ENCODE peak calls at places on chromosomes 3 and 15, in ten cellular contexts. One of them, this sample, is unnamed.

GRCh38 chr3:187987919-187988318 is 166.0 kb upstream of the LPP start:
- DNase-seq in effector CD4-positive, alpha-beta T cell: peak
- DNase-seq in NCI-H1105: no peak
- DNase-seq in neural progenitor cell: no peak
- DNase-seq in iPS-NIHi11: no peak
- DNase-seq in stimulated activated CD4-positive, alpha-beta T cell treated with anti-CD3 and anti-CD28 coated beads, Interleukin-1b, Interleukin-23, amount 100 ng/mL, for 4 hours: peak
- DNase-seq in cerebellum: no peak
- DNase-seq in T-cell: peak
- DNase-seq in SW 1271: no peak
- DNase-seq in iris pigment epithelial cell: no peak
- DNase-seq in this sample: no peak

GRCh38 chr3:99929409-99930139 is 111.9 kb downstream of the CMSS1 start:
- DNase-seq in cerebellum: peak
- DNase-seq in neural progenitor cell: no peak
- DNase-seq in effector CD4-positive, alpha-beta T cell: no peak
- DNase-seq in NCI-H1105: no peak
- DNase-seq in T-cell: no peak
- DNase-seq in stimulated activated CD4-positive, alpha-beta T cell treated with anti-CD3 and anti-CD28 coated beads, Interleukin-1b, Interleukin-23, amount 100 ng/mL, for 4 hours: no peak
- DNase-seq in iPS-NIHi11: no peak
- DNase-seq in SW 1271: no peak
- DNase-seq in iris pigment epithelial cell: peak
- DNase-seq in this sample: no peak

GRCh38 chr3:83946554-83946953 is 1012.2 kb upstream of the CADM2 start:
- DNase-seq in cerebellum: no peak
- DNase-seq in NCI-H1105: no peak
- DNase-seq in effector CD4-positive, alpha-beta T cell: no peak
- DNase-seq in stimulated activated CD4-positive, alpha-beta T cell treated with anti-CD3 and anti-CD28 coated beads, Interleukin-1b, Interleukin-23, amount 100 ng/mL, for 4 hours: no peak
- DNase-seq in iPS-NIHi11: no peak
- DNase-seq in iris pigment epithelial cell: peak
- DNase-seq in SW 1271: peak
- DNase-seq in T-cell: no peak
- DNase-seq in neural progenitor cell: peak
- DNase-seq in this sample: no peak

GRCh38 chr3:72082121-72082715 is 297.3 kb upstream of the PROK2 start:
- DNase-seq in stimulated activated CD4-positive, alpha-beta T cell treated with anti-CD3 and anti-CD28 coated beads, Interleukin-1b, Interleukin-23, amount 100 ng/mL, for 4 hours: no peak
- DNase-seq in neural progenitor cell: no peak
- DNase-seq in cerebellum: no peak
- DNase-seq in effector CD4-positive, alpha-beta T cell: no peak
- DNase-seq in NCI-H1105: no peak
- DNase-seq in iris pigment epithelial cell: no peak
- DNase-seq in SW 1271: no peak
- DNase-seq in T-cell: no peak
- DNase-seq in iPS-NIHi11: no peak
- DNase-seq in this sample: no peak

GRCh38 chr15:31970007-31970406 is 60.3 kb upstream of the CHRNA7 start:
- DNase-seq in iris pigment epithelial cell: no peak
- DNase-seq in stimulated activated CD4-positive, alpha-beta T cell treated with anti-CD3 and anti-CD28 coated beads, Interleukin-1b, Interleukin-23, amount 100 ng/mL, for 4 hours: no peak
- DNase-seq in iPS-NIHi11: no peak
- DNase-seq in NCI-H1105: no peak
- DNase-seq in neural progenitor cell: no peak
- DNase-seq in effector CD4-positive, alpha-beta T cell: no peak
- DNase-seq in SW 1271: no peak
- DNase-seq in cerebellum: no peak
- DNase-seq in T-cell: no peak
- DNase-seq in this sample: no peak

GRCh38 chr3:19446687-19447086 is 298.4 kb downstream of the KCNH8 start:
- DNase-seq in neural progenitor cell: no peak
- DNase-seq in T-cell: no peak
- DNase-seq in stimulated activated CD4-positive, alpha-beta T cell treated with anti-CD3 and anti-CD28 coated beads, Interleukin-1b, Interleukin-23, amount 100 ng/mL, for 4 hours: no peak
- DNase-seq in effector CD4-positive, alpha-beta T cell: no peak
- DNase-seq in iPS-NIHi11: no peak
- DNase-seq in NCI-H1105: no peak
- DNase-seq in iris pigment epithelial cell: no peak
- DNase-seq in SW 1271: no peak
- DNase-seq in cerebellum: no peak
- DNase-seq in this sample: no peak

GRCh38 chr3:194326192-194327029 is 24.7 kb downstream of the CPN2 start:
- DNase-seq in iPS-NIHi11: no peak
- DNase-seq in neural progenitor cell: peak
- DNase-seq in stimulated activated CD4-positive, alpha-beta T cell treated with anti-CD3 and anti-CD28 coated beads, Interleukin-1b, Interleukin-23, amount 100 ng/mL, for 4 hours: no peak
- DNase-seq in cerebellum: no peak
- DNase-seq in T-cell: no peak
- DNase-seq in effector CD4-positive, alpha-beta T cell: no peak
- DNase-seq in NCI-H1105: no peak
- DNase-seq in SW 1271: no peak
- DNase-seq in iris pigment epithelial cell: peak
- DNase-seq in this sample: no peak

GRCh38 chr15:83282859-83283812 is 1.3 kb downstream of the BNC1 start:
- DNase-seq in effector CD4-positive, alpha-beta T cell: no peak
- DNase-seq in SW 1271: no peak
- DNase-seq in NCI-H1105: no peak
- DNase-seq in stimulated activated CD4-positive, alpha-beta T cell treated with anti-CD3 and anti-CD28 coated beads, Interleukin-1b, Interleukin-23, amount 100 ng/mL, for 4 hours: no peak
- DNase-seq in iPS-NIHi11: peak
- DNase-seq in cerebellum: no peak
- DNase-seq in neural progenitor cell: peak
- DNase-seq in iris pigment epithelial cell: peak
- DNase-seq in T-cell: no peak
- DNase-seq in this sample: no peak

GRCh38 chr15:85570331-85570730 is 189.9 kb downstream of the AKAP13 start:
- DNase-seq in iris pigment epithelial cell: no peak
- DNase-seq in neural progenitor cell: no peak
- DNase-seq in effector CD4-positive, alpha-beta T cell: no peak
- DNase-seq in cerebellum: no peak
- DNase-seq in T-cell: no peak
- DNase-seq in SW 1271: no peak
- DNase-seq in NCI-H1105: no peak
- DNase-seq in stimulated activated CD4-positive, alpha-beta T cell treated with anti-CD3 and anti-CD28 coated beads, Interleukin-1b, Interleukin-23, amount 100 ng/mL, for 4 hours: no peak
- DNase-seq in iPS-NIHi11: no peak
- DNase-seq in this sample: no peak

GRCh38 chr3:104887069-104887468 is 479.6 kb upstream of the ALCAM start:
- DNase-seq in iPS-NIHi11: no peak
- DNase-seq in T-cell: no peak
- DNase-seq in iris pigment epithelial cell: peak
- DNase-seq in SW 1271: no peak
- DNase-seq in NCI-H1105: no peak
- DNase-seq in stimulated activated CD4-positive, alpha-beta T cell treated with anti-CD3 and anti-CD28 coated beads, Interleukin-1b, Interleukin-23, amount 100 ng/mL, for 4 hours: no peak
- DNase-seq in effector CD4-positive, alpha-beta T cell: no peak
- DNase-seq in cerebellum: no peak
- DNase-seq in neural progenitor cell: no peak
- DNase-seq in this sample: peak

GRCh38 chr15:68871507-68871906 is 50.8 kb upstream of the ANP32A start:
- DNase-seq in effector CD4-positive, alpha-beta T cell: no peak
- DNase-seq in iPS-NIHi11: no peak
- DNase-seq in T-cell: no peak
- DNase-seq in iris pigment epithelial cell: no peak
- DNase-seq in NCI-H1105: no peak
- DNase-seq in SW 1271: no peak
- DNase-seq in neural progenitor cell: no peak
- DNase-seq in cerebellum: no peak
- DNase-seq in stimulated activated CD4-positive, alpha-beta T cell treated with anti-CD3 and anti-CD28 coated beads, Interleukin-1b, Interleukin-23, amount 100 ng/mL, for 4 hours: no peak
- DNase-seq in this sample: no peak

GRCh38 chr15:101206173-101206572 is 45.7 kb downstream of the CHSY1 start:
- DNase-seq in effector CD4-positive, alpha-beta T cell: peak
- DNase-seq in T-cell: peak
- DNase-seq in iris pigment epithelial cell: peak
- DNase-seq in cerebellum: no peak
- DNase-seq in NCI-H1105: no peak
- DNase-seq in stimulated activated CD4-positive, alpha-beta T cell treated with anti-CD3 and anti-CD28 coated beads, Interleukin-1b, Interleukin-23, amount 100 ng/mL, for 4 hours: peak
- DNase-seq in iPS-NIHi11: no peak
- DNase-seq in SW 1271: no peak
- DNase-seq in neural progenitor cell: no peak
- DNase-seq in this sample: peak

GRCh38 chr3:45700570-45701073 is 11.4 kb downstream of the SACM1L start:
- DNase-seq in stimulated activated CD4-positive, alpha-beta T cell treated with anti-CD3 and anti-CD28 coated beads, Interleukin-1b, Interleukin-23, amount 100 ng/mL, for 4 hours: no peak
- DNase-seq in cerebellum: no peak
- DNase-seq in iPS-NIHi11: no peak
- DNase-seq in iris pigment epithelial cell: no peak
- DNase-seq in SW 1271: no peak
- DNase-seq in T-cell: no peak
- DNase-seq in NCI-H1105: no peak
- DNase-seq in neural progenitor cell: no peak
- DNase-seq in effector CD4-positive, alpha-beta T cell: no peak
- DNase-seq in this sample: no peak

GRCh38 chr3:55538158-55538557 is 51.1 kb upstream of the WNT5A start:
- DNase-seq in neural progenitor cell: peak
- DNase-seq in iPS-NIHi11: peak
- DNase-seq in cerebellum: no peak
- DNase-seq in T-cell: no peak
- DNase-seq in SW 1271: no peak
- DNase-seq in effector CD4-positive, alpha-beta T cell: no peak
- DNase-seq in iris pigment epithelial cell: no peak
- DNase-seq in stimulated activated CD4-positive, alpha-beta T cell treated with anti-CD3 and anti-CD28 coated beads, Interleukin-1b, Interleukin-23, amount 100 ng/mL, for 4 hours: no peak
- DNase-seq in NCI-H1105: no peak
- DNase-seq in this sample: no peak

GRCh38 chr15:85964471-85964870 is 115.2 kb upstream of the AGBL1 start:
- DNase-seq in SW 1271: no peak
- DNase-seq in NCI-H1105: no peak
- DNase-seq in iris pigment epithelial cell: no peak
- DNase-seq in effector CD4-positive, alpha-beta T cell: no peak
- DNase-seq in neural progenitor cell: no peak
- DNase-seq in stimulated activated CD4-positive, alpha-beta T cell treated with anti-CD3 and anti-CD28 coated beads, Interleukin-1b, Interleukin-23, amount 100 ng/mL, for 4 hours: no peak
- DNase-seq in iPS-NIHi11: no peak
- DNase-seq in cerebellum: no peak
- DNase-seq in T-cell: no peak
- DNase-seq in this sample: no peak

GRCh38 chr15:39579487-39580116 is 1.3 kb upstream of the THBS1 start:
- DNase-seq in iPS-NIHi11: peak
- DNase-seq in neural progenitor cell: peak
- DNase-seq in stimulated activated CD4-positive, alpha-beta T cell treated with anti-CD3 and anti-CD28 coated beads, Interleukin-1b, Interleukin-23, amount 100 ng/mL, for 4 hours: no peak
- DNase-seq in T-cell: no peak
- DNase-seq in NCI-H1105: no peak
- DNase-seq in SW 1271: no peak
- DNase-seq in cerebellum: no peak
- DNase-seq in effector CD4-positive, alpha-beta T cell: no peak
- DNase-seq in iris pigment epithelial cell: peak
- DNase-seq in this sample: peak

GRCh38 chr3:193140381-193140780 is 100.6 kb upstream of the PLAAT1 start:
- DNase-seq in T-cell: no peak
- DNase-seq in cerebellum: no peak
- DNase-seq in effector CD4-positive, alpha-beta T cell: no peak
- DNase-seq in neural progenitor cell: no peak
- DNase-seq in iris pigment epithelial cell: no peak
- DNase-seq in NCI-H1105: no peak
- DNase-seq in stimulated activated CD4-positive, alpha-beta T cell treated with anti-CD3 and anti-CD28 coated beads, Interleukin-1b, Interleukin-23, amount 100 ng/mL, for 4 hours: no peak
- DNase-seq in iPS-NIHi11: peak
- DNase-seq in SW 1271: no peak
- DNase-seq in this sample: no peak

GRCh38 chr15:96428742-96429141 is 98.2 kb downstream of the NR2F2 start:
- DNase-seq in stimulated activated CD4-positive, alpha-beta T cell treated with anti-CD3 and anti-CD28 coated beads, Interleukin-1b, Interleukin-23, amount 100 ng/mL, for 4 hours: no peak
- DNase-seq in T-cell: no peak
- DNase-seq in cerebellum: no peak
- DNase-seq in SW 1271: peak
- DNase-seq in iris pigment epithelial cell: peak
- DNase-seq in effector CD4-positive, alpha-beta T cell: no peak
- DNase-seq in NCI-H1105: no peak
- DNase-seq in iPS-NIHi11: no peak
- DNase-seq in neural progenitor cell: no peak
- DNase-seq in this sample: peak

GRCh38 chr3:141920701-141921100 is 44.3 kb downstream of the ATP1B3 start:
- DNase-seq in NCI-H1105: no peak
- DNase-seq in stimulated activated CD4-positive, alpha-beta T cell treated with anti-CD3 and anti-CD28 coated beads, Interleukin-1b, Interleukin-23, amount 100 ng/mL, for 4 hours: no peak
- DNase-seq in effector CD4-positive, alpha-beta T cell: no peak
- DNase-seq in iPS-NIHi11: no peak
- DNase-seq in SW 1271: no peak
- DNase-seq in neural progenitor cell: no peak
- DNase-seq in cerebellum: no peak
- DNase-seq in iris pigment epithelial cell: no peak
- DNase-seq in T-cell: no peak
- DNase-seq in this sample: no peak

GRCh38 chr3:73745429-73746247 is 120.9 kb upstream of the PDZRN3 start:
- DNase-seq in cerebellum: no peak
- DNase-seq in stimulated activated CD4-positive, alpha-beta T cell treated with anti-CD3 and anti-CD28 coated beads, Interleukin-1b, Interleukin-23, amount 100 ng/mL, for 4 hours: no peak
- DNase-seq in SW 1271: no peak
- DNase-seq in iPS-NIHi11: no peak
- DNase-seq in effector CD4-positive, alpha-beta T cell: no peak
- DNase-seq in iris pigment epithelial cell: no peak
- DNase-seq in neural progenitor cell: no peak
- DNase-seq in T-cell: no peak
- DNase-seq in NCI-H1105: peak
- DNase-seq in this sample: no peak

GRCh38 chr3:141000027-141000663 is 51.0 kb upstream of the SPSB4 start:
- DNase-seq in SW 1271: peak
- DNase-seq in cerebellum: peak
- DNase-seq in T-cell: peak
- DNase-seq in iris pigment epithelial cell: peak
- DNase-seq in NCI-H1105: peak
- DNase-seq in effector CD4-positive, alpha-beta T cell: peak
- DNase-seq in neural progenitor cell: peak
- DNase-seq in stimulated activated CD4-positive, alpha-beta T cell treated with anti-CD3 and anti-CD28 coated beads, Interleukin-1b, Interleukin-23, amount 100 ng/mL, for 4 hours: peak
- DNase-seq in iPS-NIHi11: peak
- DNase-seq in this sample: peak

GRCh38 chr3:55183259-55183658 is 255.4 kb upstream of the LRTM1 start:
- DNase-seq in effector CD4-positive, alpha-beta T cell: no peak
- DNase-seq in iris pigment epithelial cell: no peak
- DNase-seq in iPS-NIHi11: no peak
- DNase-seq in stimulated activated CD4-positive, alpha-beta T cell treated with anti-CD3 and anti-CD28 coated beads, Interleukin-1b, Interleukin-23, amount 100 ng/mL, for 4 hours: no peak
- DNase-seq in NCI-H1105: no peak
- DNase-seq in SW 1271: no peak
- DNase-seq in T-cell: no peak
- DNase-seq in cerebellum: no peak
- DNase-seq in neural progenitor cell: no peak
- DNase-seq in this sample: no peak

GRCh38 chr3:171875923-171876412 is 32.8 kb downstream of the TMEM212 start:
- DNase-seq in neural progenitor cell: no peak
- DNase-seq in iris pigment epithelial cell: peak
- DNase-seq in T-cell: no peak
- DNase-seq in effector CD4-positive, alpha-beta T cell: no peak
- DNase-seq in stimulated activated CD4-positive, alpha-beta T cell treated with anti-CD3 and anti-CD28 coated beads, Interleukin-1b, Interleukin-23, amount 100 ng/mL, for 4 hours: no peak
- DNase-seq in NCI-H1105: no peak
- DNase-seq in iPS-NIHi11: no peak
- DNase-seq in cerebellum: no peak
- DNase-seq in SW 1271: no peak
- DNase-seq in this sample: peak

GRCh38 chr3:70851066-70851465 is 538.6 kb upstream of the MDFIC2 start:
- DNase-seq in effector CD4-positive, alpha-beta T cell: no peak
- DNase-seq in stimulated activated CD4-positive, alpha-beta T cell treated with anti-CD3 and anti-CD28 coated beads, Interleukin-1b, Interleukin-23, amount 100 ng/mL, for 4 hours: no peak
- DNase-seq in neural progenitor cell: no peak
- DNase-seq in NCI-H1105: no peak
- DNase-seq in iris pigment epithelial cell: no peak
- DNase-seq in SW 1271: no peak
- DNase-seq in cerebellum: no peak
- DNase-seq in iPS-NIHi11: no peak
- DNase-seq in T-cell: no peak
- DNase-seq in this sample: no peak

GRCh38 chr3:39147374-39147709 is 6.0 kb downstream of the CSRNP1 start:
- DNase-seq in T-cell: no peak
- DNase-seq in effector CD4-positive, alpha-beta T cell: no peak
- DNase-seq in neural progenitor cell: no peak
- DNase-seq in NCI-H1105: no peak
- DNase-seq in iris pigment epithelial cell: no peak
- DNase-seq in SW 1271: no peak
- DNase-seq in cerebellum: no peak
- DNase-seq in iPS-NIHi11: no peak
- DNase-seq in stimulated activated CD4-positive, alpha-beta T cell treated with anti-CD3 and anti-CD28 coated beads, Interleukin-1b, Interleukin-23, amount 100 ng/mL, for 4 hours: no peak
- DNase-seq in this sample: no peak

GRCh38 chr3:150238995-150239612 is 169.0 kb upstream of the TSC22D2 start:
- DNase-seq in cerebellum: no peak
- DNase-seq in stimulated activated CD4-positive, alpha-beta T cell treated with anti-CD3 and anti-CD28 coated beads, Interleukin-1b, Interleukin-23, amount 100 ng/mL, for 4 hours: no peak
- DNase-seq in NCI-H1105: peak
- DNase-seq in iPS-NIHi11: peak
- DNase-seq in SW 1271: peak
- DNase-seq in neural progenitor cell: peak
- DNase-seq in T-cell: no peak
- DNase-seq in iris pigment epithelial cell: peak
- DNase-seq in effector CD4-positive, alpha-beta T cell: no peak
- DNase-seq in this sample: no peak

GRCh38 chr3:189787191-189787590 is 156.0 kb downstream of the TP63 start:
- DNase-seq in T-cell: no peak
- DNase-seq in stimulated activated CD4-positive, alpha-beta T cell treated with anti-CD3 and anti-CD28 coated beads, Interleukin-1b, Interleukin-23, amount 100 ng/mL, for 4 hours: no peak
- DNase-seq in iPS-NIHi11: no peak
- DNase-seq in NCI-H1105: no peak
- DNase-seq in effector CD4-positive, alpha-beta T cell: no peak
- DNase-seq in neural progenitor cell: no peak
- DNase-seq in iris pigment epithelial cell: no peak
- DNase-seq in SW 1271: no peak
- DNase-seq in cerebellum: no peak
- DNase-seq in this sample: no peak

GRCh38 chr3:142844339-142844977 is 44.4 kb downstream of the PCOLCE2 start:
- DNase-seq in T-cell: no peak
- DNase-seq in effector CD4-positive, alpha-beta T cell: no peak
- DNase-seq in stimulated activated CD4-positive, alpha-beta T cell treated with anti-CD3 and anti-CD28 coated beads, Interleukin-1b, Interleukin-23, amount 100 ng/mL, for 4 hours: no peak
- DNase-seq in NCI-H1105: peak
- DNase-seq in iris pigment epithelial cell: peak
- DNase-seq in cerebellum: peak
- DNase-seq in iPS-NIHi11: peak
- DNase-seq in SW 1271: peak
- DNase-seq in neural progenitor cell: peak
- DNase-seq in this sample: no peak

This sample was measured in brain microvascular endothelial cell.